ENCODE peak calls at places on chromosomes 6 and 20, in eight cellular contexts. K is mammary epithelial cell; S is dorsolateral prefrontal cortex; D is CD8-positive, alpha-beta T cell; N is prostate gland; F is foreskin fibroblast; Q is BE2C; C is right atrium auricular region. X is an unnamed sample.

GRCh38 chr6:128554302-128554701 is 33.9 kb upstream of the PTPRK start:
- DNase-seq in K (no peak), S (no peak), D (no peak), N (no peak), F (no peak), Q (no peak), C (no peak), X (peak; percentile 63)

GRCh38 chr6:35048631-35049083 is 92.5 kb downstream of the TCP11 start:
- DNase-seq in K (no peak), S (peak; percentile 70), D (peak; percentile 12), N (no peak), F (peak; percentile 73), Q (no peak), C (no peak), X (no peak)

GRCh38 chr20:33554914-33555420 is 65.1 kb downstream of the CBFA2T2 start:
- DNase-seq in K (peak; percentile 86), S (no peak), D (peak; percentile 22), N (peak; percentile 74), F (peak; percentile 81), Q (no peak), C (no peak), X (peak; percentile 96)

GRCh38 chr6:5662797-5663196 is 343.9 kb downstream of the NRN1 start:
- DNase-seq in K (no peak), S (no peak), D (no peak), N (no peak), F (no peak), Q (no peak), C (no peak), X (no peak)

GRCh38 chr6:1620504-1621327 is 11.0 kb downstream of the FOXC1 start:
- DNase-seq in K (no peak), S (peak; percentile 20), D (no peak), N (no peak), F (no peak), Q (no peak), C (no peak), X (no peak)

GRCh38 chr20:7883741-7884140 is 56.5 kb downstream of the HAO1 start:
- DNase-seq in K (no peak), S (no peak), D (no peak), N (no peak), F (no peak), Q (no peak), C (no peak), X (no peak)

GRCh38 chr6:169172435-169172834 is 81.2 kb downstream of the THBS2 start:
- DNase-seq in K (peak; percentile 76), S (no peak), D (no peak), N (no peak), F (peak; percentile 99), Q (no peak), C (peak; percentile 89), X (no peak)

GRCh38 chr20:32628960-32629530 is 43.9 kb upstream of the NOL4L start:
- DNase-seq in K (peak; percentile 18), S (no peak), D (no peak), N (no peak), F (no peak), Q (no peak), C (no peak), X (peak; percentile 68)

GRCh38 chr6:112626468-112627082 is 279.4 kb downstream of the RFPL4B start:
- DNase-seq in K (peak; percentile 39), S (no peak), D (no peak), N (no peak), F (peak; percentile 51), Q (no peak), C (no peak), X (peak; percentile 63)

GRCh38 chr6:80610821-80611220 is 504.4 kb downstream of the BCKDHB start:
- DNase-seq in K (peak; percentile 69), S (no peak), D (no peak), N (no peak), F (peak; percentile 66), Q (no peak), C (no peak), X (peak; percentile 88)

GRCh38 chr20:62952373-62953166 is at the start of gene SLC17A9:
- DNase-seq in K (no peak), S (no peak), D (peak; percentile 52), N (no peak), F (peak; percentile 78), Q (no peak), C (peak; percentile 73), X (no peak)
- H3K4me3 ChIP-seq in K (no peak within 1 kb of the TSS), S (peak within 1 kb of the TSS; percentile 48), D (peak within 1 kb of the TSS; percentile 57), N (peak within 1 kb of the TSS; percentile 12), F (peak within 1 kb of the TSS; percentile 33), Q (no peak within 1 kb of the TSS), C (peak within 1 kb of the TSS; percentile 24), X (no peak within 1 kb of the TSS)

DNA sequence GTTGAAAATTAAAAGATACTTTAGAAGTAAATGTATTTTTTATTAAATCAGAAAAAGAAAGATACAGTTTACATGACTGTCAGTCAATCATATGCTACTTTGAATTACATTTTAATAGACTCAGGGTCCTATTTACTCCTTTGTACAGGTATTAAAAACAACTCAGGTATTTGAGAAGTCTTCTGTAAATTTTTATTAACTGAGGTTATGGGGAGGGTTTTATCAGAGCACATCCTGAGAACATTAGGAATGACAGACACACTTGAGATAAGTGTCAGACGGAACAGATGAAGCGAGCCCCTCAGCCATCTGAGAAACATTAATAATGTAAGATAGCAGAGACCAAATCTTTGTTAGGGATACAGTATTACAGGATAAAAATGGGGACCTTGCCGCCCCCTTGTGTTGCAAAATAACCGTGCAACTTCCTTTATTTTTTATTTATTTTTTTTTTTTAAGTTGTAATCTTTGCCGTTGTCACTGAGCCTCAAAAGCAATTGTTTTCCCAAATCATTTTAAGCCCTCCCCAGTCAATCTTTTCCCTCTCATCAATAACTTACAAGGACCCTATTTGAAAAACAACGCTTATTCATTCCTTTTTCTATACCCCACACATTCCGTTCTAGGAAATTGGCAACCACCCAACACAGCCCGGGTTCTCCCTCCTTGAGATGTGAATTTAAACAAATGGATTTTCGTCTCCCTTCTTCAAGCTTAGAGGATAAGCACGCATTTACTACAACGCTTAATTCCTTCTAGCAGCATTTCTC is 126.7 kb downstream of the BCAS1 start:
- DNase-seq in K (no peak), S (no peak), D (peak; percentile 33), N (no peak), F (no peak), Q (peak; percentile 42), C (no peak), X (peak; percentile 30)
- TF ChIP-seq CTCF in K (peak; percentile 53), S (peak; percentile 65), D (peak; percentile 68), N (peak; percentile 38), F (peak; percentile 48), Q (peak; percentile 67), C (peak; percentile 78), X (peak; percentile 50)

GRCh38 chr6:27281105-27281539 is 31.0 kb downstream of the POM121L2 start:
- DNase-seq in K (no peak), S (no peak), D (no peak), N (no peak), F (no peak), Q (no peak), C (no peak), X (no peak)

GRCh38 chr6:27280064-27280539 is 32.0 kb downstream of the POM121L2 start:
- DNase-seq in K (peak; percentile 63), S (no peak), D (no peak), N (no peak), F (peak; percentile 41), Q (peak; percentile 66), C (no peak), X (peak; percentile 50)

GRCh38 chr6:27280540-27281000 is 31.5 kb downstream of the POM121L2 start:
- DNase-seq in K (no peak), S (no peak), D (no peak), N (no peak), F (no peak), Q (no peak), C (no peak), X (no peak)

GRCh38 chr6:27281569-27281968 is 30.5 kb downstream of the POM121L2 start:
- DNase-seq in K (no peak), S (no peak), D (no peak), N (no peak), F (no peak), Q (no peak), C (no peak), X (no peak)

DNA sequence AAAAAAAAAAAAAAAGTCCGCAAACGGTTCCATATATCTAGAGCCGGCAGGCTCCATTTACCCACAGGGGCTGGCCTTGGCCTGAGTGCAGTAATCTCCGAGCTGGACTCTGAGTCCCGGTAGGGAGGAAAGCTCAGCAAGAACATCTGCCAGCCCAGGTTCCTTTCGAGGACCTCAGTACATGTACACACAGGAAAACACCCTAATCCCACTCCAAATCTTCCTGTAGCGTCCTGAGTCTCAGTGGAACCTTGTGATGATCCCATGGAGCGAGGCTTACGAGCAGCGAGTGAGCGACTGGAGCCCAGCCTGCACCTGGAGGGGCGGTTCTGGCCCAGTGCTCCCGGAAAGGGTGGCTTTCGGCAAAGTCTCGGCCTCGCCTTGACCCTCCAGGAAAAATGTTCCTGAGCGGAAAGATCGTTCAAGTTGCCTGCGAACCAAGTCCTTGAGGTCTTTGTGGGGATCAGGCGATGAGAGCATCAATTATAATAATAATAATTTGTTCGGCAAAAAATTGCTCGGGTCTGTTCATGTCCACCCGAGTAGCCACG is 32.1 kb downstream of the PRSS16 start:
- DNase-seq in K (no peak), S (no peak), D (no peak), N (no peak), F (no peak), Q (no peak), C (no peak), X (no peak)
- H3K4me3 ChIP-seq in K (peak overlapping the region; percentile 41), S (no peak overlapping the region), D (no peak overlapping the region), N (no peak overlapping the region), F (peak overlapping the region; percentile 45), Q (peak overlapping the region; percentile 70), C (no peak overlapping the region), X (peak overlapping the region; percentile 34)

DNA sequence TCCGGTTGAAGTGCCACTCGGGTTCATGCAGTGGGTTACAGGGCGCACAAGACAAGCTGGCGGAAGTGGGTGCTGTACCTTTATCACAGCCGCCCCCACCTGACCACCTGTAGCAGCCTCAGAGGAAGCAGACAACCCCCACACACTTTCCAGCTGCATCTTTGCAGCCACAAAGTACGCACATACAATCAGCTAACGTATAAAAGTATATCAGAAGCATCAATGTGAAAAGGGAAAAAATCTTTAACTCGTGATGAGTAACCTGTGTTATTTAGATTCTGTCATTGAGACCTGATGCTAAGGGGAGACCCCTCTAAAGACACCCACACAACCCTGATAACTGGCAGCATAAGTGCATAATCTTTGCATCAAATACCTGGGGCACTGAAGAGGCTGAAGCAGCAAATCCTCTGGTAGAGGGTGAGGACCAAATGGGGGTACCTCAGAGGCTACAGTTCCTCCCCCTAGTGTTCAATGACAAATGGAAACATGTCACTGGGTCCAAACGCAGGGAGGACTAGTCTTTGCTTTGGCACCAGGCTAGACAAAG is 22.1 kb downstream of the BACH2 start:
- DNase-seq in K (no peak), S (no peak), D (peak; percentile 90), N (peak; percentile 16), F (no peak), Q (no peak), C (no peak), X (no peak)
- TF ChIP-seq CTCF in K (no peak), S (no peak), D (peak; percentile 47), N (no peak), F (no peak), Q (peak; percentile 46), C (no peak), X (no peak)

X was measured in bronchial epithelial cell.